ENCODE peak calls at places on chromosomes 4 and X, in four cellular contexts. Q is WTC11, I is HEK293T, J is K562. H is an unnamed sample.

GRCh38 chrX:32024072-32024471 is 952.2 kb upstream of the FTHL17 start:
- DNase-seq in Q (no peak), I (no peak), J (no peak), H (no peak)

GRCh38 chrX:48695524-48695875 is 1.0 kb upstream of the SUV39H1 start:
- DNase-seq in Q (no peak), I (no peak), J (no peak), H (no peak)

GRCh38 chr4:120156115-120156718 is 89.6 kb upstream of the MAD2L1 start:
- DNase-seq in Q (no peak), I (peak), J (peak), H (peak)

GRCh38 chr4:14529653-14530052 is 472.6 kb upstream of the CPEB2 start:
- DNase-seq in Q (no peak), I (no peak), J (no peak), H (no peak)

GRCh38 chr4:46676364-46676763 is 232.7 kb downstream of the COX7B2 start:
- DNase-seq in Q (no peak), I (no peak), J (no peak), H (no peak)

GRCh38 chr4:72468904-72469502 is 100.0 kb downstream of the ADAMTS3 start:
- DNase-seq in Q (no peak), I (no peak), J (peak), H (peak)

GRCh38 chr4:98657531-98658286 is 702 bp downstream of the TSPAN5 start:
- DNase-seq in Q (peak), I (peak), J (no peak), H (no peak)

GRCh38 chrX:41478397-41478911 is 31.3 kb downstream of the NYX start:
- DNase-seq in Q (no peak), I (no peak), J (no peak), H (no peak)

GRCh38 chr4:54683616-54684346 is 26.0 kb downstream of the KIT start:
- DNase-seq in Q (peak), I (no peak), J (no peak), H (peak)

GRCh38 chr4:148015058-148015457 is 283.2 kb downstream of the ARHGAP10 start:
- DNase-seq in Q (no peak), I (no peak), J (no peak), H (no peak)
- TF ChIP-seq ELF4 in Q (no peak), I (no peak), J (no peak), H (no peak)

GRCh38 chr4:68599150-68599549 is 23.0 kb upstream of the UGT2B17 start:
- DNase-seq in Q (no peak), I (no peak), J (no peak), H (peak)
- TF ChIP-seq ELF4 in Q (no peak), I (no peak), J (no peak), H (no peak)

DNA sequence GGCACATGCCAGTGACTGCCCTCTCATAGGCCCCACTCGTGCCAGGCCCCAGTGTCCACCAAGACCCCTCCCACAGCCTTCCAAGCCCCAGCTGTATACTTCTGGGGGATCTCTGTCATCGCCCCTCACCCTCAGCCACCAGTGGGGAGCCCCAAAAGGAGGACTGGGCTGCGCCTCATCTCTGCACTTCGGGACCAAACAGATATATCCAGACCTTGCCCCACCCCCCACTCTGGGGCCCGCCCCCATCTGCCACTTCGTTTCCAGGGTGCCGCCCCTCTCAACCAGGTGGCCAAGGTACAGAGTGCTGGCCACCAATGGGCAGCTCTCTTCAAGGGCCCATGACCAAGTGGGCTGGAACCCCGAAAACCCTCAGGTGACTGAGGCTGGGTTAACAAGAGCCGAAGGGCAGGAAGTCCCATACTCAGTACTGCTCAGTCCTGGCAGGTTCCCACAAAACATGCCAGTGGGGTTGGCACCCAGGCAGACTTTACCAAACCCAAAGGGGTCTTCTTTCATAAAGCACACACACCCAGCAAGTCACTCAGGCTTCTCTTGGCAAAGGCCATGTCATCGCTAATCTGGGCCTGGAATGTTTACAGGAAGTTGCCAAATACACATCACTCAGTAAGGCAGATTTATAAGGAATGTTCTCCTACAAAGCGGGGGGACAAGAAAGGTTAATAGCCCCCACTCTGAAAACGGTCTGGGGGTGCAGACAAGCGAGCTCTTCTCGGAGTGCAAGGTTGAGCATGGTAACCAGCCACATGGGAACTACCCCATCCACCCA is 4.4 kb downstream of the ZFYVE28 start:
- DNase-seq in Q (peak), I (no peak), J (peak), H (no peak)
- TF ChIP-seq ELF4 in Q (no peak), I (no peak), J (no peak), H (no peak)

DNA sequence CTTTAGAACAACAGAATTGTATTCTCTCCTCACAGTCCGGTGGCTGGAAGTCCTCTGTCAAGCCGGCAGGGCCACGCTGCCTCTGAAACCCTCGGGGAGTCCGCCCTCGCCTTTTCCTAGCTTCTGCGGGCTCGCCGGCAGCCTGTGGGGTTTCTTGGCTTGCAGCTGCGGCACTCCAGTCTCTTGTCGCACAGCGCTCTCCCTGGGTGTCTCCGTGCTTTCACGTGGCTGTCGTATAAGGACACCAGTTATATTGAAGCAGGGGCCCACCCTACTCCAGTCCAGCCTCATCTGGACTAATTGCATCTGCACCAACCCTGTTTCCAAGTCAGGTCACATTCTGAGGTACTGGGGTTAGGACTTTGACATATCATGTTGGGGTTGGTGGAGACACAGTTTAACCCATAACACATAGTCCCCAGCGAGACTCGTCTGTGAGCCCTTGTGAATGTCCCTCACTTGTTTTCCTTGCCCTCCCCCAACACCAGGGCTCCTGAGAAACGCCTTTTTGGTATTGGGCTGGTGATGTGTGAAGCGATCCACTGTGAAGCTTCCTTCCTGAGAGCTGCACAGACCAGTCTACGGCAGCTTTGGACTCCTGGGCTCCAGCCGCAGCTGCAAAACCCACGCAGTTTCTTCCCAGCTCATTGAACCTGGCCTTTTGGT is 22.7 kb downstream of the TMEM131L start:
- DNase-seq in Q (peak), I (no peak), J (no peak), H (no peak)
- TF ChIP-seq ELF4 in Q (no peak), I (no peak), J (no peak), H (no peak)

GRCh38 chr4:145635630-145636029 is 16.4 kb downstream of the MMAA start:
- DNase-seq in Q (no peak), I (no peak), J (no peak), H (no peak)
- TF ChIP-seq ELF4 in Q (no peak), I (no peak), J (no peak), H (no peak)

GRCh38 chr4:138773321-138773720 is 242.3 kb upstream of the NOCT start:
- DNase-seq in Q (no peak), I (no peak), J (peak), H (no peak)
- TF ChIP-seq ELF4 in Q (no peak), I (no peak), J (no peak), H (no peak)

GRCh38 chr4:114924311-114924710 is 189.1 kb downstream of the NDST4 start:
- DNase-seq in Q (no peak), I (peak), J (no peak), H (no peak)

GRCh38 chr4:114926508-114926907 is 186.9 kb downstream of the NDST4 start:
- DNase-seq in Q (no peak), I (no peak), J (no peak), H (no peak)

GRCh38 chr4:114922582-114922912 is 190.9 kb downstream of the NDST4 start:
- DNase-seq in Q (no peak), I (no peak), J (no peak), H (no peak)

GRCh38 chr4:114921191-114921590 is 192.2 kb downstream of the NDST4 start:
- DNase-seq in Q (no peak), I (no peak), J (no peak), H (no peak)

DNA sequence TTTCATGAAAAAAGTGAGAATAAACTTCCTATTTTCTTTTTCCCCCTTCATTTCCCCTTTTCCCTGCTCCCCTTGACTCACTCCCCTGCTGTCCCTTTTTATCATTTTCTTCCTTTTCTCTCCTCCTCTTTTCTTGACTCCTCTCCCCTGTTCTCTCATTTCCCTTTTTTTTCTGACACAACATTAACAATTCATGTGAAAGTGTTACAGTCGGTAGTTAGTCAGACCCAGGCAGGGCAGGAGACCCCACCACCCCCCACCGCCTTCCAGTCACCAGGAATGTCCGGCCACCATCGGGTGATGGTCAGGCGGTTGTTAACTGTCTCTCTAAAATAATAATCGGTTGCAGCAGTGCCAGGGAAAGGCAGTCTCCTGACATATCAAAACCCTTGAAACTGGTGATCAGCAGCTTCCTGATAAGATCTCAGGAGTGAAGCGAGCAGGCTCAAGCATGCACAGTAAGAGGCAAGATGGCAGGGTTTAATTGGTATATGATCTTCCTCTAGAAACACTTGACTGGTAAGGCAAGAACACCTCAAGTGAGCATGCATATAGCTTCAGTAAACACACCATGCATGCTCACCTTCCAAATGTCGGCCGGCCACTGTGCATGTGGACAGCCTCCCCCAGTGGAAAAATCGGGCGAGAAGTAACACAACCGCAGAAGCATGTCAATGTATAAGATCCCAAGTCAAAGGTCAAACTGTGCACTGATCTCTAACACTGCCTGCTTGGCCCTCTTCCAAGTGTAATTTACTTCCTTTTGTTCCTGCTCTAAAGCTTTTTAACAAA is 191.4 kb downstream of the NDST4 start:
- DNase-seq in Q (no peak), I (no peak), J (no peak), H (peak)
- TF ChIP-seq ELF4 in Q (no peak), I (no peak), J (no peak), H (no peak)